ENCODE peak calls at places on chromosomes 7 and 10, in six cellular contexts. L is dorsolateral prefrontal cortex, X is Caco-2, E is progenitor cell of endocrine pancreas, O is heart right ventricle, K is osteocyte. Z is an unnamed sample.

GRCh38 chr7:112743811-112744210 is 46.4 kb downstream of the TMEM168 start:
- DNase-seq in O (no peak), E (no peak), X (no peak), L (no peak), K (no peak), Z (no peak)

GRCh38 chr7:3636131-3636860 is 335.2 kb downstream of the SDK1 start:
- DNase-seq in K (no peak), L (no peak), O (no peak), E (no peak), X (no peak), Z (peak)

GRCh38 chr10:119131512-119132240 is 27.8 kb downstream of the DENND10 start:
- DNase-seq in X (no peak), L (no peak), O (no peak), E (no peak), K (no peak), Z (no peak)

GRCh38 chr7:38953971-38954370 is 23.7 kb upstream of the POU6F2 start:
- DNase-seq in K (no peak), X (no peak), O (no peak), E (no peak), L (no peak), Z (no peak)

GRCh38 chr7:131076711-131077170 is 250.9 kb upstream of the MKLN1 start:
- DNase-seq in K (no peak), X (no peak), L (no peak), O (no peak), E (no peak), Z (no peak)

GRCh38 chr7:129351320-129351719 is 82.9 kb upstream of the STRIP2 start:
- DNase-seq in X (no peak), K (no peak), O (no peak), L (no peak), E (no peak), Z (no peak)

GRCh38 chr10:95403690-95404459 is 113.1 kb upstream of the PDLIM1 start:
- DNase-seq in K (no peak), E (no peak), X (no peak), L (no peak), O (peak), Z (no peak)

GRCh38 chr7:54541941-54542618 is at the start of gene VSTM2A:
- DNase-seq in O (no peak), X (no peak), K (no peak), L (peak), E (peak), Z (no peak)

GRCh38 chr7:95549818-95550529 is 46.3 kb downstream of the PDK4 start:
- DNase-seq in X (no peak), E (no peak), O (peak), K (no peak), L (peak), Z (peak)

GRCh38 chr7:111137296-111138195 is 46.6 kb downstream of the LRRN3 start:
- DNase-seq in K (no peak), E (no peak), L (no peak), X (no peak), O (no peak), Z (no peak)

GRCh38 chr10:118163227-118163626 is 116.5 kb upstream of the RAB11FIP2 start:
- DNase-seq in E (no peak), O (no peak), L (no peak), K (no peak), X (no peak), Z (no peak)

GRCh38 chr10:85635650-85636049 is 730.9 kb downstream of the GRID1 start:
- DNase-seq in E (no peak), X (no peak), L (no peak), O (no peak), K (no peak), Z (no peak)

GRCh38 chr7:82050134-82050533 is 280.3 kb upstream of the HGF start:
- DNase-seq in O (no peak), K (no peak), L (no peak), E (no peak), X (peak), Z (no peak)

GRCh38 chr7:88300401-88300800 is 6.3 kb downstream of the STEAP4 start:
- DNase-seq in K (no peak), E (no peak), O (no peak), L (no peak), X (no peak), Z (no peak)

GRCh38 chr7:117588352-117588794 is 108.5 kb downstream of the CFTR start:
- DNase-seq in L (no peak), E (no peak), O (no peak), X (peak), K (no peak), Z (no peak)

GRCh38 chr10:30803901-30804322 is 174.4 kb upstream of the LYZL2 start:
- DNase-seq in L (no peak), E (no peak), K (no peak), O (no peak), X (no peak), Z (no peak)
- TF ChIP-seq CTCF in L (no peak), E (no peak), K (no peak), O (no peak), X (no peak), Z (no peak)

DNA sequence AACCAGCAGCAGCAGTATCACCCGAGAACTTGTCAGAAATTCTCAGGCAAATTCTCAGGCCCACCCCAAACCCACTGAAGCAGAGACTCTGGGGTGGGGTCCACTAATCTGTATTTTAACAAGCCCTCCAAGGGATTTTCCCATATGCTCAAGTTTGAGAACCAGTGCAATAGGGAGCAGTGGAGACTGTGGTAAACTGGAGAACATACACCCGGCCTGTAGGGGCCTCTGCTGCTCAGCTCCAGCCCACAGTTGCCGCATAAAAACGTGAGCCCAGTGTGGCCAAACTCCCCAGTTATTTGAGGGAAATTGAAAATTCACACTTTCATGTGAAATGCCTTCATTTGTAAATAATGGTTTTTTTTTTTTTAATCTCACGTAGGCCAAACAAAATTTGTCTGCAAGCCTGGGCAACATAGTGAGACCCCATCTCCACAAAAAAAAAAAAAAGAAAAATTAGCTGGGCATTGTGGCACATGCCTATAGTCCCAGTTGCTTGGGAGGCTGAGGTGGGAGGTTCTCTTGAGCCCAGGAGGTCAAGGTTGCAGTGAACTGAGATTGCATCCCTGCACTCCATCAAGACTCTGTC is 97.6 kb upstream of the ZMIZ1 start:
- DNase-seq in O (no peak), L (no peak), X (no peak), E (no peak), K (no peak), Z (no peak)
- TF ChIP-seq CTCF in O (no peak), L (no peak), X (no peak), E (no peak), K (peak), Z (no peak)

GRCh38 chr10:6050801-6051445 is 11.2 kb downstream of the IL2RA start:
- DNase-seq in O (peak), X (peak), L (no peak), E (no peak), K (peak), Z (peak)
- TF ChIP-seq CTCF in O (peak), X (no peak), L (no peak), E (no peak), K (no peak), Z (peak)

GRCh38 chr7:30626984-30627383 is 32.3 kb downstream of the GARS1 start:
- DNase-seq in L (no peak), E (no peak), X (no peak), K (no peak), O (no peak), Z (no peak)

GRCh38 chr7:30630986-30631385 is 36.3 kb downstream of the GARS1 start:
- DNase-seq in X (no peak), O (no peak), L (no peak), E (no peak), K (no peak), Z (no peak)

DNA sequence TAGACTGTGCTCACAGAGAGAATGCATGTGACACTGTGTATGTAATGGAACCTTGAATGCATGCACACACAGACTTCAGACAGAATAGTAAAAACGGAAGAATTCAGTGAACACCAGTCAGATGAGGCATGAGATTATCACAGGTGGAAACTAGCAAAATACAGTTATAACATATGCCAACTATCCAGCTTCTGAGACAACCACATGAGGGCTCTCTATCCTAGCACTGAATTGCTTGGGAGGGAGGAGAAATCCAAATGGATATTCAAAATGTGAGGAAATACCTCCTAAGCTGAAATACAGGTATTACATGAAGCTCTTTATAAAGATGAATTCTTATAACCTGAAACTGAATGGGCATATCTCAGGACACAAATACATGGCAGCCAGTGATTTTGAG is 30.6 kb downstream of the GARS1 start:
- DNase-seq in O (no peak), K (no peak), L (no peak), X (no peak), E (no peak), Z (no peak)
- TF ChIP-seq CTCF in O (no peak), K (no peak), L (no peak), X (no peak), E (peak), Z (no peak)

DNA sequence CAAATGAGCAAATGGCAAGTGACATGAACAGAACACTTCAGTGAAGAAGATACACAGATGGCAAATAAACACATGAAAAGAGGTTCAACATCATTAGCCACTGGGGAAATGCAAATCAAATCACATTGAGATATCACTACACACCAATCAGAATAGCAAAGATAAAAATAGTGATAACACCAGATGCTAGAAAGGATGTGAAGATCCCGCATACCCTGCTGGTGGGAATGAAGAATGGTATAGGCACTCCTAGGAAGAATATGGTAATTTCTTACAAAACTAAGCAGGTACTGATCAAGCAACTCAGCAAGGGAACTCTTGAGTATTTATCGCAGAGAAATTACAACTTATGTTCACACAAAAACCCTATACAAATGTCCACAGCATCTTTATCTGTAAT is 11.2 kb downstream of the LAMB4 start:
- DNase-seq in E (no peak), O (no peak), L (no peak), K (no peak), X (no peak), Z (peak)
- TF ChIP-seq CTCF in E (peak), O (no peak), L (no peak), K (no peak), X (peak), Z (no peak)

DNA sequence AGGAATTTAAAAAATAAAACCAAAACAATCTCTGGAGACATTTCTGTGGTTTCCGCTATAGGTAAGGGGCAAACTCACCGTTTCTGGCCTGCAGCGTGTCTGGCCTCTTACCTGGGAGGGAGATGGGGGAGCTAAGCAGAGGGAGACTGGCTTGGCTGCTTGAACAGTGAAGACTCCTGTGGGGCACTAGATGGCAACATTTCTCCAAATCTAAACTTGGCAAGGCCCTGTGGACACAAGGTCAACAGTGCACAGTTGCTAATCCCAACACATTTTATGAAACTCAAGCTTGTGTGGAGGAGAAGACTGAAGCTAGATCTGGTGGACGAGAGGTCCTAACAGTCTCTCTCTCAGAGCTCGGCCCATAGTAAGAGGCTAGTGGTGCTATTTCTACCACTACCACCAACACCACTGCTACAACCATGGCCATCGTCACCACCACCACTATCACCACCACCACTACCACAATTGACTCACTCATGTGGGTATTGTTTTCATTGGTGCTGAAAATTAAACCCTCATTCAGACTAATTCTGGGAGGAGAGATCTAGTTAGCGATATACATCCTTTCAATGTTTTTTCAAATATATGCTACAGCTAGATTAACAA is 28.4 kb upstream of the CDHR3 start:
- DNase-seq in E (peak), K (no peak), L (no peak), X (peak), O (peak), Z (no peak)
- TF ChIP-seq CTCF in E (peak), K (peak), L (peak), X (peak), O (no peak), Z (peak)